ENCODE peak calls at places on chromosomes 13 and 19, in eight cellular contexts. Y is stomach, I is upper lobe of left lung, Q is lung, X is esophagus squamous epithelium, H is IMR-90, N is pancreas, B is ovary. U is an unnamed sample.

GRCh38 chr19:55075366-55075998 is at the start of gene EPS8L1:
- DNase-seq in Y (peak; percentile 89), I (peak; percentile 87), Q (peak; percentile 75), X (no peak), H (no peak), N (peak; percentile 77), B (no peak), U (no peak)

GRCh38 chr19:4174212-4174894 is 8.0 kb downstream of the SIRT6 start:
- DNase-seq in Y (no peak), I (no peak), Q (no peak), X (no peak), H (no peak), N (no peak), B (no peak), U (no peak)

GRCh38 chr19:42154471-42155323 is 22.5 kb upstream of the POU2F2 start:
- DNase-seq in Y (no peak), I (peak; percentile 28), Q (no peak), X (no peak), H (no peak), N (no peak), B (no peak), U (no peak)

GRCh38 chr13:62293081-62293480 is 877.4 kb upstream of the PCDH20 start:
- DNase-seq in Y (no peak), I (no peak), Q (no peak), X (no peak), H (peak; percentile 23), N (no peak), B (no peak), U (no peak)

GRCh38 chr19:38653028-38653571 is 5.7 kb downstream of the ACTN4 start:
- DNase-seq in Y (peak; percentile 63), I (no peak), Q (no peak), X (no peak), H (peak; percentile 51), N (peak; percentile 52), B (no peak), U (no peak)

GRCh38 chr13:39451860-39452301 is 151.1 kb downstream of the LHFPL6 start:
- DNase-seq in Y (no peak), I (no peak), Q (no peak), X (no peak), H (peak; percentile 30), N (peak; percentile 28), B (peak; percentile 36), U (peak; percentile 31)

GRCh38 chr13:32947411-32947810 is 68.8 kb upstream of the KL start:
- DNase-seq in Y (no peak), I (no peak), Q (no peak), X (no peak), H (no peak), N (no peak), B (no peak), U (no peak)

GRCh38 chr13:98393873-98394272 is 183.0 kb downstream of the STK24 start:
- DNase-seq in Y (no peak), I (no peak), Q (no peak), X (no peak), H (no peak), N (no peak), B (no peak), U (no peak)

DNA sequence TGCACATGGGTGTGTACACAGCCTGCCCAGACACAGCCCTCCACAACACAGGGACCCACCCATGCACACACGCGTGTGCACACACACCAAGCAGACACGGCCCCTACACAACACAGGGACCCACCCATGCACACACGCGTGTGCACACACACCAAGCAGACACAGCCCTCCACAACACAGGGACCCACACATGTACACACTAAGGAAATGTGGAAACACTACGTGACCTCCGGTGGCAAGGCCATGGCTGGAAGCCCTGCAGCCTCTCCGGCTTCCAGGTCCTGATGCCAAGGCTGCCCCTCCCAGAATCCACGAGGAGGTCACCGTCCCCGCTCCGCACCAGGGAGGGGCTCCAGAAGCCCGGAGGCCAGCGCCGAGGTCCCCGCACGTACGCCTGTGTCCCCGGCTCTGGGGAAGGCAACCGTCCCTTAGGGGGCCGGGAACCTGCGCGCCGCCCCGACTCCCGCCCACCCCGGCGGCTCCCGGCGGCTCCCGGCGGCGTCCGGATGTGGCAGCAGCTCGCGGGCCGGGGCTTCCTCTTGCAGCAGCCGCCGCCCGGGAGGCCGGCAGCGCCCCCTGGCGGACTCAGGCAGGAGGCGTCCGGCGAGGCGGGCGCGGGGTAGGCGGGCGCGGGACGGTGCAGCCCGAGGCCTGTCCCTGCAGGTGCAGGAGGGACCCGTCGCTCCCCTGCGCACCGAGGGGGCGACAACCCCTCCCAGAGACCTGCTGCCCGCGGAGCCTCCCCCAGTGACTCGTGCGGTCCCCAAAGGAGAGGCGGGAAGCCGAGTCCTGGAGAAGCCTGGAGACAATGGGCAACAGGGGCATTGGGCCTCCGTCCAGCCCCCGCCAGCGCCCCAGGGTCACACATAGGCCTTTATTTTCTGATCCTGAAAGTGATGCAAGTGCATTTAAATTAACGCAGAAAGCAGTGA is 29.9 kb upstream of the GRTP1 start:
- DNase-seq in Y (peak; percentile 88), I (peak; percentile 96), Q (peak; percentile 77), X (peak; percentile 21), H (peak; percentile 59), N (peak; percentile 61), B (peak; percentile 81), U (peak; percentile 88)
- H3K4me3 ChIP-seq in Y (peak overlapping the region; percentile 80), I (peak overlapping the region; percentile 68), Q (peak overlapping the region; percentile 74), X (peak overlapping the region; percentile 52), H (peak overlapping the region; percentile 89), N (peak overlapping the region; percentile 63), B (peak overlapping the region; percentile 53), U (peak overlapping the region; percentile 84)

GRCh38 chr19:45816236-45817009 is 1.3 kb upstream of the RSPH6A start:
- DNase-seq in Y (no peak), I (peak; percentile 68), Q (no peak), X (no peak), H (no peak), N (no peak), B (no peak), U (no peak)
- TF ChIP-seq CTCF in Y (no peak), I (no peak), Q (no peak), X (no peak), H (no peak), N (no peak), B (no peak), U (no peak)

GRCh38 chr19:40800339-40800996 is 1.5 kb downstream of the EGLN2 start:
- DNase-seq in Y (no peak), I (peak; percentile 86), Q (peak; percentile 29), X (no peak), H (no peak), N (no peak), B (no peak), U (no peak)
- H3K4me1 ChIP-seq in Y (peaks cover 68% of the 10 kb centered on the region), I (peaks cover 66% of the 10 kb centered on the region), Q (peaks cover 19% of the 10 kb centered on the region), X (peaks cover 55% of the 10 kb centered on the region), H (peaks cover 36% of the 10 kb centered on the region), N (peaks cover 37% of the 10 kb centered on the region), B (peaks cover 47% of the 10 kb centered on the region), U (peaks cover 55% of the 10 kb centered on the region)

DNA sequence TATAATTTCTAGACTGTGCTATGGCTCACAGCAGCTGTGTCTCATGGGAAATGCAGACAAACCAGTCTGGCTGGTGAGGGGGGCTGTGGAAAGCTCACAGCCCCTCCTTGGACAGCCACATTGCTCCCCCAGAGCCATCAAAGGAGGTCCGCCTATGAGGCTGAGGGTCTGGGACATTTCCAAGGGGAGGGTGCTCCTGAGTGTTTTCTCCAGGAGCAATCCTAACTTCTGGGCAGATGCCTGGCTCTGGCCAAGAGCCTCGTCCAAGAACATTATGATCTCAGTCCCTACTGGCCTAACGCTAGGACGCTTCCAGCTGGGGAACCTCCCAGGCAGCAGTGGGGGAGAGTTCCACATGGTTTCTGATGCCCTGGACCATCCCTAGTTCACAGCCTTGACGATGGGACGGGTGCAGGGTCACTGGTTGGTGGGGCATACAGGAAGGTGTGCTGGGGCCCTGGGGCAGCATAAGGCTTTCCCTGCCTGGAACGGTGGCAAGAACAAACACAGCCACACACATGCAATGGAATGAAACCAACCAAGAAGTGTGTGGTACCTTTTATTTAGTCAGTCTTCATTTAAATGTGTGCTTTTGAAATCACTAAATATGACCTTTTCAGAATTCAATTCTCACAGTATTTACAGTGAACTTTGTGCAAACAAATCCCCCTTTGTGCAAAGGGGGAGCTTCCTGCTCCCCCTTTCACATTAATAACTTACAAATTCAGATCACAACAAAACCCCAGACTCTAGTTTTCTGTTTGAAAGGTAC is 60.6 kb downstream of the CDADC1 start:
- DNase-seq in Y (peak; percentile 86), I (no peak), Q (peak; percentile 72), X (no peak), H (peak; percentile 66), N (peak; percentile 65), B (peak; percentile 90), U (peak; percentile 91)
- H3K4me3 ChIP-seq in Y (no peak overlapping the region), I (no peak overlapping the region), Q (no peak overlapping the region), X (no peak overlapping the region), H (no peak overlapping the region), N (no peak overlapping the region), B (no peak overlapping the region), U (no peak overlapping the region)

GRCh38 chr13:96963786-96964475 is 30.3 kb downstream of the OXGR1 start:
- DNase-seq in Y (no peak), I (no peak), Q (no peak), X (no peak), H (no peak), N (no peak), B (no peak), U (no peak)
- TF ChIP-seq CTCF in Y (no peak), I (no peak), Q (no peak), X (no peak), H (no peak), N (no peak), B (no peak), U (no peak)

GRCh38 chr19:49324801-49325491 is at the start of gene SLC6A16:
- DNase-seq in Y (no peak), I (peak; percentile 69), Q (peak; percentile 22), X (no peak), H (no peak), N (no peak), B (no peak), U (no peak)

GRCh38 chr19:49327878-49328544 is 3.0 kb upstream of the SLC6A16 start:
- DNase-seq in Y (no peak), I (no peak), Q (no peak), X (no peak), H (peak; percentile 23), N (no peak), B (no peak), U (no peak)

GRCh38 chr19:49328741-49329140 is 3.8 kb upstream of the SLC6A16 start:
- DNase-seq in Y (no peak), I (no peak), Q (no peak), X (no peak), H (no peak), N (no peak), B (no peak), U (no peak)

GRCh38 chr19:49331616-49332055 is 3.6 kb upstream of the CD37 start:
- DNase-seq in Y (peak; percentile 34), I (no peak), Q (no peak), X (no peak), H (peak; percentile 57), N (no peak), B (no peak), U (no peak)

GRCh38 chr19:49326165-49326704 is 1.2 kb upstream of the SLC6A16 start:
- DNase-seq in Y (no peak), I (no peak), Q (no peak), X (no peak), H (no peak), N (no peak), B (no peak), U (no peak)
- H3K4me1 ChIP-seq in Y (no peaks in the 10 kb centered on the region), I (no peaks in the 10 kb centered on the region), Q (no peaks in the 10 kb centered on the region), X (no peaks in the 10 kb centered on the region), H (no peaks in the 10 kb centered on the region), N (no peaks in the 10 kb centered on the region), B (no peaks in the 10 kb centered on the region), U (no peaks in the 10 kb centered on the region)